ENCODE peak calls at places on chromosomes 6 and 20, in seven cellular contexts. V is H1, L is H9, M is mesenchymal stem cell, P is IMR-90, C is trophoblast cell, N is mesendoderm. W is an unnamed sample.

GRCh38 chr6:54053893-54054391 is 57.3 kb upstream of the MLIP start:
- DNase-seq in M (peak), N (peak), P (peak), V (no peak), L (no peak), C (peak), W (no peak)

GRCh38 chr20:62949153-62949821 is 3.2 kb upstream of the SLC17A9 start:
- DNase-seq in L (no peak), P (no peak), V (no peak), N (no peak), M (no peak), C (no peak), W (no peak)

GRCh38 chr6:43825187-43826115 is 55.4 kb downstream of the VEGFA start:
- DNase-seq in L (no peak), V (no peak), M (no peak), C (no peak), N (peak), P (no peak), W (no peak)

GRCh38 chr6:118522422-118522821 is 25.7 kb upstream of the PLN start:
- DNase-seq in V (no peak), M (no peak), N (no peak), C (no peak), P (no peak), L (no peak), W (no peak)

GRCh38 chr6:48889429-48889828 is 573.6 kb downstream of the MMUT start:
- DNase-seq in P (no peak), V (no peak), M (no peak), C (no peak), L (no peak), N (no peak), W (no peak)

GRCh38 chr6:137303436-137303835 is 84.3 kb upstream of the IFNGR1 start:
- DNase-seq in N (no peak), L (no peak), P (peak), C (no peak), M (no peak), V (no peak), W (no peak)

GRCh38 chr6:7904654-7905319 is 5.8 kb downstream of the TXNDC5 start:
- DNase-seq in V (no peak), L (no peak), P (no peak), M (no peak), C (no peak), N (no peak), W (no peak)

GRCh38 chr6:27059621-27060425 is 187.7 kb upstream of the PRSS16 start:
- DNase-seq in N (no peak), C (no peak), M (peak), V (no peak), P (peak), L (no peak), W (no peak)

GRCh38 chr20:34536798-34537394 is 20.7 kb downstream of the DYNLRB1 start:
- DNase-seq in L (peak), N (peak), C (no peak), P (no peak), M (peak), V (no peak), W (no peak)

GRCh38 chr20:402496-402885 is 5.6 kb upstream of the RBCK1 start:
- DNase-seq in L (no peak), N (no peak), V (no peak), M (no peak), C (no peak), P (no peak), W (no peak)

GRCh38 chr6:23499549-23499948 is 626.5 kb upstream of the NRSN1 start:
- DNase-seq in V (no peak), N (no peak), M (no peak), C (no peak), L (no peak), P (no peak), W (no peak)

GRCh38 chr20:20207291-20207690 is 155.0 kb downstream of the CFAP61 start:
- DNase-seq in C (no peak), P (no peak), M (no peak), V (no peak), L (peak), N (peak), W (no peak)

GRCh38 chr6:41155132-41155805 is 1.1 kb upstream of the TREML1 start:
- DNase-seq in V (no peak), M (peak), P (peak), N (no peak), C (peak), L (no peak), W (no peak)

GRCh38 chr6:37131104-37131959 is 38.6 kb upstream of the PIM1 start:
- DNase-seq in N (peak), P (no peak), V (no peak), L (no peak), C (no peak), M (peak), W (no peak)

GRCh38 chr6:167588920-167589614 is 237.6 kb upstream of the AFDN start:
- DNase-seq in C (no peak), L (no peak), P (no peak), V (no peak), N (no peak), M (no peak), W (no peak)

DNA sequence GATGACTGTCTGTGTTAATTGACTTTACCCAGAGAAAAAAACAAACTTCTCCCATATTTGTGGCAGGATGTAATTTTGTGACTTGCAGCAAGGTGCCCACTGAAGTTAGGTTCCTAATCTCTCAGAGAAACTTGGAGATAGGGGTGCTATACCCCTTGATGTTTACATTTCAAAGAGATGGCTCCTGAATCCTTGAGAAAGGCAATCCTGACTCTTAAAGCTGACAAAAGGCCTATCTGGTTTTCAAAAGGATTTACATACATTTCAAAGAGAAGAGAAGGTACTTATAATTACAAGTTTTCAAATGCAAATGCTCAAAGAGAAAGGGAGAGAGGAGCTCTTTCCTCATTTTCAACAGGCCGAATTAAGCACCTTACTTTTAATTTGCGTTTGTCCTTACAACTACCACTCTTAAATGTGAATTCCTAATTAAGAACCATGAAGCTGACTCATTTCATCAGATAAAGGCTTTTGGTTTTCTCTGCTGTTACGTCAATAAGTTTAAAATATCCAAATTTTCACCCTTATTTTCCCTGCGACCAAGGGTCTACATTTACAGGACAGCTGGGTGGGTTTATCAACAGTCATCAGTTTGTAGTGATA is 711.8 kb upstream of the MAP3K7 start:
- DNase-seq in C (no peak), V (peak), M (no peak), N (peak), L (no peak), P (no peak), W (no peak)
- H2BK120ac ChIP-seq in C (no peak), V (no peak), M (no peak), N (no peak), L (no peak), P (no peak), W (no peak)

DNA sequence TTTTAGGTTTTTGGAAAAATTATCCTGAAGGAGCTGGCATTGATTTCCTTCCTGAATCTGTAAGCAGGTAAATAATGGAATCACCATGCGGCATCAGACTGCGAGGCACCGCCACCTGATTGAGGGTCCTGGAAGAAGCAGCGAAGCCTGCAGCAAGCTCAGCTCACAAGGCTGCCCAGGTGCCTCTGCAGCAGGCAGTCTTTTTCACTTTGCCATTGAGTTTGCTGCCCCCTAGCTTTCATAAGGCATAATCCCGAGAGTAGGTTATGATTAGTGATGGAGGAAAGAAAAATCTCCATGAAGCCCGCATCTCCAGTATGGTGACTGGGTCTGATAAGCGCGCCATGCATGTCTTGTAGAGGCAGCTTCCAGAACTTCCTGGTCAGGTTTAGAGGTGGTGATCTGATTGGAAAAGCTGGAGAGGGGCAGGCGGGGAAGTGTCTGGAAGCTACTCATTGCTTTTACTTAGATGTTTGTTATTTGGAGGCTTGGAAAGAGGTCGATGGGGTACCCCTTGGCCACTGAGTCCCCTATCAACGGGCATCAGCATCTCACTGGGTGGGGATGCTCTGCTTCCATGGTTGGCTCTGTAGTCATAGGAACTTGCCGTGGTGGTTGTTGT is 26.7 kb downstream of the IYD start:
- DNase-seq in M (peak), L (peak), P (peak), V (peak), N (peak), C (peak), W (peak)
- H2BK120ac ChIP-seq in M (no peak), L (no peak), P (no peak), V (no peak), N (no peak), C (no peak), W (no peak)

GRCh38 chr6:84528201-84528600 is 236.2 kb downstream of the TBX18 start:
- DNase-seq in M (no peak), V (no peak), L (no peak), P (no peak), C (no peak), N (no peak), W (no peak)

GRCh38 chr6:84524636-84525035 is 239.8 kb downstream of the TBX18 start:
- DNase-seq in C (no peak), M (no peak), L (no peak), V (no peak), N (no peak), P (no peak), W (no peak)

GRCh38 chr6:84525907-84526306 is 238.5 kb downstream of the TBX18 start:
- DNase-seq in N (no peak), C (no peak), P (no peak), M (no peak), L (no peak), V (no peak), W (no peak)

GRCh38 chr6:84522135-84522535 is 242.3 kb downstream of the TBX18 start:
- DNase-seq in N (no peak), L (no peak), C (no peak), M (peak), V (no peak), P (peak), W (no peak)

DNA sequence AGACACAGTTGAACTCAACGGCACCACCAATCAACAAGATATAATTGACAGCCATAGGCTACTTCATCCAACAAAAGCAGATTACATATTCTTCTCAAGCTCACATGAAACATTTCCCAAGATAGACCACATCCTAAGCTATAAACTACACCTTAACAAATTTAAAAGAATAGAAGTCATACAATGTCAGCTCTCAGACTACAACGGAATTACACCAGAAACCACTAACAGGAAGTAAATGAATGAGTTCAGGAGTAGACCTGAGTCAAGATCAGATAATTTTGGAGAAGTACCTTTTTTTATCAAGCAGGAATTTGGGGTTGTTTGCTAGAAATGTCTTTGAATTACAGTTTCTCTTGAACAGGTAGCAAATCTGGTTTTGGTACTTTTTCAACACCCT is 237.8 kb downstream of the TBX18 start:
- DNase-seq in P (no peak), V (no peak), C (no peak), M (no peak), N (no peak), L (no peak), W (no peak)
- H2BK120ac ChIP-seq in P (no peak), V (no peak), C (no peak), M (no peak), N (no peak), L (no peak), W (no peak)

DNA sequence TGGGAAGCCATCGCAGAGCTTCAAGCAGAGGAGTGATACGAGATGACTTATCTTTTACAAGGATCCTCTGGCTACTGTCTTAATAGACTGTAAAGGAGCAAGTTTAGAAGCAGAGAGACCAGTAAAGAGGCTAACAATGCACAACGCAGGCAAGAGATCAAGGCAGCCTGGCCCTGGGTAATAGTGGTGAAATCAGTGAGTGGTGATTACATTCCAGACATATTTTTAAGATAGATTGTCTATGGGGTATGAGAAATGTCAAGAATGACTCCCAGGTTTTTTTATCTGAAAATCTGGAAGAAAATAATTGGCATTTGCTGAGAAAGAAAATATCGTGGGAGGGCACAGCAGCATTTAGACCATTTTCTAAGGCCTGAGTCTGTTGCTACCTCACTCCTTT is 213.6 kb upstream of the HTR1E start:
- DNase-seq in M (peak), C (peak), P (no peak), L (no peak), V (no peak), N (peak), W (no peak)
- H2BK120ac ChIP-seq in M (no peak), C (peak), P (no peak), L (no peak), V (no peak), N (peak), W (no peak)

GRCh38 chr6:33987531-33988021 is 158.3 kb downstream of the GRM4 start:
- DNase-seq in P (no peak), L (peak), C (peak), V (no peak), N (no peak), M (no peak), W (no peak)

GRCh38 chr6:33985947-33986346 is 159.9 kb downstream of the GRM4 start:
- DNase-seq in V (no peak), N (no peak), P (no peak), M (no peak), L (peak), C (no peak), W (no peak)

GRCh38 chr6:33984466-33985332 is 161.2 kb downstream of the GRM4 start:
- DNase-seq in P (no peak), V (no peak), L (peak), C (no peak), M (no peak), N (no peak), W (no peak)

GRCh38 chr6:33983721-33984465 is 162.0 kb downstream of the GRM4 start:
- DNase-seq in L (peak), N (no peak), M (no peak), V (no peak), C (no peak), P (no peak), W (no peak)

DNA sequence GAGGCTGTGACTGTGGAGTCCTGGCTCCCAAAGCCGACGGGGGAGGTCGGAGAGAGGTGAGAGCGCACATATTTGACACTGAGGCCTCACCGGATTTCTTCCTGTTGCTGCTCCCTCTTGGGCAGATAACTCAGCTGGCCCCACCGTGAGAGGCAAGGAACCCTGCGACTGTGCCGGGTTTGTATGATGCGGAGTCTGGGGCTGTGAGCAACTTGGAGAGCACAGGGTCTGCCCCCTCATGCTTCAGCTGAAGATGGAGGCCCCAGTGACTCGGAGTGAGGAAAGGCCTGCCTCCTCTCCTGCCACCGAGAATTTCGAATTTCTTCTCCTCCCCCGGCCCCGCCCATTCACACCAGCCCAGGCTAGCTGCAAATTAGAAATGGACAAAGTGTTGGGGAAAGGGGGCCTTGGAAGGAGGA is 160.5 kb downstream of the GRM4 start:
- DNase-seq in M (no peak), L (peak), V (no peak), C (no peak), N (no peak), P (no peak), W (no peak)
- H2BK120ac ChIP-seq in M (no peak), L (no peak), V (no peak), C (no peak), N (no peak), P (no peak), W (no peak)

GRCh38 chr20:53420061-53420460 is 173.6 kb downstream of the ZNF217 start:
- DNase-seq in P (no peak), N (no peak), M (no peak), V (no peak), C (peak), L (no peak), W (no peak)

GRCh38 chr20:53421343-53421742 is 172.3 kb downstream of the ZNF217 start:
- DNase-seq in N (no peak), C (no peak), L (no peak), V (no peak), M (no peak), P (no peak), W (no peak)

GRCh38 chr20:53423587-53424146 is 170.0 kb downstream of the ZNF217 start:
- DNase-seq in V (no peak), L (no peak), C (no peak), N (no peak), M (no peak), P (no peak), W (no peak)

GRCh38 chr20:53425481-53425880 is 168.2 kb downstream of the ZNF217 start:
- DNase-seq in V (no peak), L (no peak), M (no peak), P (no peak), N (no peak), C (no peak), W (no peak)

GRCh38 chr20:53422039-53422438 is 171.6 kb downstream of the ZNF217 start:
- DNase-seq in N (no peak), P (no peak), C (no peak), L (no peak), M (no peak), V (no peak), W (no peak)
- H2BK120ac ChIP-seq in N (no peak), P (no peak), C (no peak), L (no peak), M (no peak), V (no peak), W (no peak)

GRCh38 chr6:689223-689622 is 3.7 kb downstream of the EXOC2 start:
- DNase-seq in V (no peak), N (no peak), M (no peak), C (no peak), L (no peak), P (no peak), W (no peak)

GRCh38 chr6:686528-686927 is 6.4 kb downstream of the EXOC2 start:
- DNase-seq in P (no peak), V (no peak), C (no peak), L (no peak), N (peak), M (peak), W (no peak)

GRCh38 chr6:680666-681374 is 12.1 kb downstream of the EXOC2 start:
- DNase-seq in P (no peak), N (no peak), M (no peak), V (no peak), C (no peak), L (no peak), W (no peak)

GRCh38 chr6:683742-684440 is 9.0 kb downstream of the EXOC2 start:
- DNase-seq in L (peak), M (peak), N (peak), V (peak), P (peak), C (no peak), W (peak)

DNA sequence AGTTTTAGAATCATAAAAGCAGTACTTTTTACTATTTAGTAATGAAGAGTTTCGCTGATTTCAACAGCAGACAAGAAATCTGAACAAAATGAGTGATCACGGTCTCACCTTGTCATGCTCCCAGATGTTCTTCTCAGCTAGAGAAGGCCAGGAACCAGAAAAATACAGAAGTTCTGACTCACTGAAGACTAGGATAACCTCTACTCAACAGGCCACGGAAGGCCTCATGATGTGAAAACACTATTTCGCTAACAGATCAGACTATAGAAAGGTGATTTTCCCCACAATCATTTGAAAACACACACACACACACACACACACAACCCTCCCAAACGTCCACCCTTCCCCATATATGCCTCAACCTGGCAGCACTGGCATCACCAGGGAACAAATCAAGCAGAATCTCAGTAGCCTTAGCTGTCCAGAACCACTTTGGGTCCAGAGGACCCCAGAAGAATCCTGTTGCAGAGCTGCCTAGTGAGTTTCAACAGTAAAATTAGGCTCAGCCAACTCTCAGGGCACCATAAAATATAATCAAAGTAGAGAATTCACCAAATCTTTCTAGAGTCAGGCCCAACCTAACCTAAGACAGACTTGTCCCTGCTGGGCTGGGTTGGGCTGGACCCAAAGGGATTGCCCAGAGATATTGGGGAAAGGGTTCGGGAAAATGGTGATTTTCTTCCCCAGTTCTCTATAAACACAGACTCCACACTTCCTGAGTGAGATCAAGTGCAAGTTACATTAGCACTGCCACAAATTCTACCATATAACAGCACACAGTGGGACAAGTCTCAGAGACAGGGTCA is 7.9 kb downstream of the EXOC2 start:
- DNase-seq in N (no peak), P (peak), M (peak), V (no peak), L (no peak), C (no peak), W (no peak)
- H2BK120ac ChIP-seq in N (no peak), P (peak), M (peak), V (peak), L (no peak), C (no peak), W (no peak)

DNA sequence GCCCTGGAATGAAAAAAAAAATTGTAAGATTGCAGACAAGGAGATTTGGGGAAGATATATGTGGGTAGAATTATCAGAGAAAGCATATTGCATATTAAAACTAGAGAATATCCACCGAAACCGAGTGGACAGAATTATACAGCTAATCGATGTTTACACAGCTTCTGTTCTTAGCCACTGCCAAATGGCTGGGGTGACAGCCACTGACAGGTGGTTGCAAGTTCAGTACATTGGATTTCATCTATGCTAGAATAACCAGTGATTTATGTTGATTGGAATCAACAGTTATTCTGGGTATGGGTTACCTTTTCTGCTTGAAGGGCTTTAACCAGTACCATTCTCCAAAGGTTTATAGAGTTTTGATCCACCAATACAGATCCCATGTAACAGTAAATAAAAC is 48.4 kb upstream of the THEMIS start:
- DNase-seq in N (no peak), M (no peak), C (no peak), V (no peak), L (no peak), P (no peak), W (no peak)
- H2BK120ac ChIP-seq in N (no peak), M (no peak), C (no peak), V (no peak), L (no peak), P (no peak), W (no peak)